ENCODE peak calls at places on chromosomes 11 and 22, in four cellular contexts. N is neural progenitor cell; I is aorta; L is CD4-positive, alpha-beta memory T cell. T is an unnamed sample.
A peak's percentile ranks its signal among the peaks of the same experiment; 100 is the strongest.

GRCh38 chr22:22936190-22936914 is 48.7 kb downstream of the IGLL5 start:
- DNase-seq in L (no peak), N (no peak), I (peak; percentile 15), T (no peak)

GRCh38 chr22:18028817-18029527 is 4.6 kb upstream of the MICAL3 start:
- DNase-seq in L (no peak), N (no peak), I (no peak), T (no peak)

GRCh38 chr22:31337178-31337577 is 9.0 kb downstream of the PATZ1 start:
- DNase-seq in N (no peak), L (no peak), I (peak; percentile 67), T (no peak)

GRCh38 chr11:68092411-68092810 is 28.8 kb downstream of the CHKA start:
- DNase-seq in N (no peak), L (no peak), I (no peak), T (no peak)

GRCh38 chr11:76795285-76795935 is 12.3 kb downstream of the TSKU start:
- DNase-seq in I (no peak), N (no peak), L (no peak), T (no peak)

GRCh38 chr11:101428918-101429317 is 154.9 kb downstream of the TRPC6 start:
- DNase-seq in I (no peak), N (peak; percentile 57), L (no peak), T (no peak)

GRCh38 chr22:30572210-30572609 is 2.3 kb downstream of the GAL3ST1 start:
- DNase-seq in N (no peak), I (no peak), L (no peak), T (no peak)

GRCh38 chr11:83403990-83404389 is 117.8 kb upstream of the CCDC90B start:
- DNase-seq in I (no peak), N (no peak), L (no peak), T (no peak)

GRCh38 chr11:94933225-94934130 is 39.9 kb downstream of the CWC15 start:
- DNase-seq in I (no peak), N (no peak), L (no peak), T (peak; percentile 97)

GRCh38 chr11:113546757-113547507 is 71.7 kb upstream of the DRD2 start:
- DNase-seq in L (no peak), I (no peak), N (no peak), T (no peak)

GRCh38 chr11:27672836-27673464 is 27.3 kb downstream of the BDNF start:
- DNase-seq in L (no peak), N (no peak), I (no peak), T (no peak)

GRCh38 chr11:33842236-33842915 is 49.5 kb downstream of the LMO2 start:
- DNase-seq in N (no peak), I (no peak), L (no peak), T (no peak)

GRCh38 chr11:10459029-10459970 is 4.2 kb downstream of the AMPD3 start:
- DNase-seq in I (no peak), L (peak; percentile 66), N (no peak), T (no peak)

GRCh38 chr11:27396259-27396839 is 33.3 kb upstream of the CCDC34 start:
- DNase-seq in N (no peak), I (no peak), L (no peak), T (no peak)

GRCh38 chr11:76700177-76701100 is 29.9 kb upstream of the LRRC32 start:
- DNase-seq in L (no peak), N (no peak), I (no peak), T (peak; percentile 86)

GRCh38 chr11:11555228-11555627 is 66.6 kb downstream of the GALNT18 start:
- DNase-seq in I (peak; percentile 87), N (peak; percentile 53), L (no peak), T (no peak)

GRCh38 chr11:101269990-101270660 is 140.5 kb upstream of the PGR start:
- DNase-seq in I (no peak), N (no peak), L (no peak), T (no peak)

GRCh38 chr11:95792200-95792599 is 1.9 kb downstream of the CEP57 start:
- DNase-seq in N (no peak), I (no peak), L (no peak), T (no peak)

DNA sequence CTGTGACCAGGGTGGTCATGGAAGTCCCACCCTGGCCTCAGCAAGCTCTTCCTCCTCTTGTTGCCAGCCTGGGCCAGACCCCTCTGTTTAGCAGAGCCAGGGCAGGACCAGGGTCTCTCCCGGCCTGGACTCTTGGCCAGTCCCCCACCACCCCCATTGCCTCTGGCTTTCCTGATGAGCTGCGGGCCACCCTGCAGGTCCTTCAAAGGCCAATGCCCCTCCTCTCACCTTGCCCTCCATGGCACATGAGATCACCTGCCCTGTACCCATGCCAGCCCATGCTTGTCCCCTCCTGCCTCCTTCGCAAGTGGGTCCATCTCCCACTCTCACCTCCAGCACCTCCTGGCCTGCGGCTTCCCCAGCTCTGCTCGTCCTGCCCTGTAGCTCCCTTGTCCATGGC is 10.4 kb downstream of the FADS2 start:
- DNase-seq in N (no peak), L (no peak), I (peak; percentile 57), T (no peak)
- H3K36me3 ChIP-seq in N (peaks cover 17% of the 10 kb centered on the region), L (peaks cover 3% of the 10 kb centered on the region), I (peaks cover 3% of the 10 kb centered on the region), T (peaks cover 27% of the 10 kb centered on the region)

DNA sequence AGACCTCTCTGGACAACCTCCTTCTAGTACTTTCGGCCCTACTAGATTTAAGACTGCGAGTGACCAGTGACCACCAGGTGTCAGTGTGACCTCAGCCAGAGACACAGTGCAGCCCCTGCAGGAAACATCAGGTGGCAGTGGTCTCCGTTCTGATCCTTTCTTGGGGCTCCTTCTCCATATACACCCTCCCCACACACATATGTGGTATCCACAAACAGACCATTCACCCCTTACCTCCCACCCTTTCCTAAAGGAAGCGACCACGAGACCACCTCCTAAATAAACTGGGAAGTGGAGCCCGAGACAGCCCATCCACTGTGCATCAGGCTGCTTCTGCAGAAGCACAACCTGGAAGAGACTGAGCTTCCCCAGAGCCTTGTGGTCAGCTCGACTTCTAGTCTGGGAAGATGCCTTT is 38.5 kb upstream of the CYP2D6 start:
- DNase-seq in I (peak; percentile 83), N (peak; percentile 89), L (peak; percentile 77), T (no peak)
- H3K36me3 ChIP-seq in I (no peaks in the 10 kb centered on the region), N (no peaks in the 10 kb centered on the region), L (peaks cover 19% of the 10 kb centered on the region), T (peaks cover 11% of the 10 kb centered on the region)

GRCh38 chr22:37762389-37762836 is 45.3 kb upstream of the GCAT start:
- DNase-seq in N (no peak), L (no peak), I (no peak), T (no peak)
- H3K36me3 ChIP-seq in N (no peaks in the 10 kb centered on the region), L (peaks cover 10% of the 10 kb centered on the region), I (no peaks in the 10 kb centered on the region), T (peaks cover 43% of the 10 kb centered on the region)

DNA sequence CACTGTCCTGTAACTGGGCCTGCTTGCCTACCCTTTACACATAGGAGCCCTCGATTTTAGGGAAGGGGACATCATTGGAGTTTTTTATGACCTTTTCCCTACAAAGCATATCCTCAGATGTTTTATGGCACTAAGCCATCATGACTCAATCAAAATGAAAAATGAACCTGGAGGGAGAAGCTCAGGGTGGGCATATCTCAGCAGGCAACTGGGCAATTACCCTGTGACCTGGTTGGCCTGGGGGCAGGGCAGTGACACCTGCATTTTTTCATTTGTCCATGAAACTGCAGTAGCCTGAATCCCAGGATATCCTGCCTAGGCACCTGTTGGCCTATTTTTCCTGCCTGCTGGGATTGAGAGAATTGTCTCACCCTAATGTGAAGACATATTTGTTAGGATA is 45.2 kb upstream of the BLID start:
- DNase-seq in N (no peak), L (no peak), I (no peak), T (no peak)
- H3K36me3 ChIP-seq in N (no peaks in the 10 kb centered on the region), L (no peaks in the 10 kb centered on the region), I (no peaks in the 10 kb centered on the region), T (peaks cover 4% of the 10 kb centered on the region)

GRCh38 chr11:69666752-69667536 is 8.2 kb downstream of the LTO1 start:
- DNase-seq in I (peak; percentile 70), N (no peak), L (no peak), T (no peak)

GRCh38 chr11:69667619-69668604 is 7.2 kb downstream of the LTO1 start:
- DNase-seq in N (no peak), I (no peak), L (no peak), T (no peak)

GRCh38 chr11:69670158-69670845 is 4.9 kb downstream of the LTO1 start:
- DNase-seq in I (peak; percentile 96), L (peak; percentile 40), N (peak; percentile 92), T (no peak)

GRCh38 chr11:69671734-69672465 is 3.3 kb downstream of the LTO1 start:
- DNase-seq in I (peak; percentile 54), N (no peak), L (no peak), T (no peak)

GRCh38 chr11:69669486-69669885 is 5.7 kb downstream of the LTO1 start:
- DNase-seq in L (no peak), N (no peak), I (peak; percentile 68), T (no peak)
- H3K36me3 ChIP-seq in L (peaks cover 36% of the 10 kb centered on the region), N (no peaks in the 10 kb centered on the region), I (no peaks in the 10 kb centered on the region), T (peaks cover 10% of the 10 kb centered on the region)